ENCODE peak calls at places on chromosome 12, in ten cellular contexts. N is Caco-2; M is GM23338; P is cardiac muscle cell; X is adrenal gland; A is pancreas; F is naive thymus-derived CD4-positive, alpha-beta T cell; J is right lobe of liver; E is CD4-positive, alpha-beta memory T cell; Y is fibroblast of lung. G is an unnamed sample. For H3K4me1 and H3K27me3, the result is how much of the 10 kb centered on the place peaks cover.

GRCh38 chr12:96397756-96398421 is 2.4 kb downstream of the CDK17 start:
- DNase-seq in N (no peak), Y (peak), J (no peak), P (peak), A (no peak), M (no peak), F (no peak), E (no peak), X (no peak), G (no peak)

GRCh38 chr12:104956870-104957301 is 1.2 kb downstream of the SLC41A2 start:
- DNase-seq in J (no peak), A (no peak), M (no peak), N (no peak), E (no peak), Y (peak), X (no peak), P (peak), F (no peak), G (no peak)

GRCh38 chr12:107761502-107761904 is 566 bp upstream of the PRDM4 start:
- DNase-seq in M (peak), X (no peak), N (no peak), A (no peak), J (no peak), F (no peak), P (peak), Y (no peak), E (no peak), G (no peak)

GRCh38 chr12:59651230-59651920 is 55.5 kb downstream of the SLC16A7 start:
- DNase-seq in J (no peak), N (no peak), F (no peak), X (peak), E (no peak), A (no peak), P (peak), Y (peak), M (no peak), G (no peak)

GRCh38 chr12:80937391-80938238 is at the start of gene LIN7A:
- DNase-seq in X (peak), A (peak), J (peak), N (peak), Y (peak), M (peak), P (peak), F (no peak), E (no peak), G (peak)

GRCh38 chr12:24034894-24035293 is 85.4 kb upstream of the SOX5 start:
- DNase-seq in E (no peak), A (no peak), P (no peak), M (no peak), X (no peak), N (no peak), F (no peak), J (no peak), Y (no peak), G (no peak)

GRCh38 chr12:105319691-105320209 is 10.7 kb upstream of the C12orf75 start:
- DNase-seq in F (peak), M (peak), A (no peak), N (no peak), E (no peak), J (no peak), X (no peak), P (no peak), Y (no peak), G (no peak)

GRCh38 chr12:121501946-121502345 is 78.9 kb downstream of the KDM2B start:
- DNase-seq in F (no peak), A (no peak), Y (no peak), M (no peak), J (no peak), X (no peak), P (no peak), E (no peak), N (no peak), G (no peak)

GRCh38 chr12:22979854-22980253 is 354.9 kb downstream of the ETNK1 start:
- DNase-seq in Y (no peak), E (no peak), J (no peak), X (no peak), F (no peak), M (no peak), N (no peak), A (no peak), P (no peak), G (no peak)

DNA sequence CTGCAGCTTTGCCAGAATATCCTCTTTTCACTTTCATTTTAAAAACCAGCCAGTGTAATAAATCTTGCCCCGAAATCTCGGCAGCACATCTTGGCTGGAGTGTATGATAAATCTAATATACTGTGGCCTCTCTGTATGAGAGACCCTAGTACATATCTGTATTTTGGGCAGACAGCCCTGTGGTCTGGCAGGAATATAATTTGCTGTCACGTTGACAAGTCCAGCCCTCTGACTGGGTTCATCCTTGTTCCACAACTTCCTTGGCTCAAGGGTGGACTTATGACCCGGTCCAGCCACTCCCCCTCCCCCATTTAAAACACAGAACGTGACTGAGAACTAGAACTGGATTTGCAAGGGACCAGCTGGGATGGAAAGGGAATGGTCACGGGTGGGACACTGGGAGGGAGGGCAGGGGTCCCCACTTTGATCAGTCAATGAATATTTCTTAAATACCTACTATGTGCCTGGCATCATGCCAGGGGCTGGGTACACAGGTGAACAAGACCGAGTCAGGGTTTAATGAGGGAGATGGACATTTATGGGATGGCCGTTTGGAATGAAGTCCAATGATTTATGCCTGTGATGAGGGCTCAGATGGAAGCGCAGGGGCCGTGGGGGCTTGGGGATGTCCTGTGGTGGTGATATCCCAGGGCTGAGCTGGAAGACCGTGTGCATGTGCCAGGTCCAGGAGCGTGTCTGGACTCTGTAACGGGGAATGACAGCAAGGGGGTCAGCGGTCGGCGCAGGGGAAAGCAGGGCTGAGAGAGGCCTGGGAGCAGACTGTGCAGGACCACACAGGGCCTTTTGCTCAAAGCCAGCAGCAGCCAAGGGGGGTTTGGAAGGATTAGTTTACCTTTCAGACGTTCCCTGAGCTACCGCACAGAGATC is 190.5 kb downstream of the PHETA1 start:
- DNase-seq in Y (peak), E (no peak), J (no peak), X (peak), N (no peak), P (peak), A (no peak), M (no peak), F (no peak), G (no peak)
- H3K4me1 ChIP-seq in Y (under half), E (under half), J (under half), X (under half), N (under half), P (under half), A (under half), M (under half), F (under half), G (under half)

DNA sequence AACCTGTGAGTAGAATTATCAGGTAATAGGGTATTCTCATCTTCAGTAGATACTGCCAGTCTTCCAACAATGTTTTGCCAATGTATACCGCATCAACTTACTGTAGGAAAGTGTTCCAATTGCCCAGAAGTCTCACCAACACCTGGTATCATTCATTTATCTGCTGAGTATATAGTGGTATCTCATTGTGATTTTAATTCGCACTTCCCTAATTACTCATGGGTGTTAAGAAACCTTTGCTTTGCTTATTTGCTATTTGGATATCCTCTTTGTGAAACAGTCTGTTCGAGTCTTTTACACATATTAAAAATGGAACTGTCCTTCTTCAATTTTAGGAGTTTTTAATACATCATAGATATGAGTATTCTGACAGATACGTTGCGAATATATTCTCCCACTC is 6.1 kb downstream of the TM7SF3 start:
- DNase-seq in N (no peak), X (no peak), E (no peak), A (no peak), M (no peak), F (no peak), J (no peak), P (no peak), Y (no peak), G (no peak)
- H3K4me3 ChIP-seq in N (no peak), X (no peak), E (no peak), A (no peak), M (no peak), F (no peak), J (no peak), P (no peak), Y (no peak), G (no peak)

GRCh38 chr12:53972152-53972702 is 699 bp upstream of the HOXC11 start:
- DNase-seq in P (no peak), N (no peak), M (no peak), A (no peak), J (peak), F (no peak), Y (no peak), E (no peak), X (no peak), G (no peak)
- H3K27me3 ChIP-seq in P (half or more), N (under half), M (half or more), A (half or more), J (under half), F (under half), Y (half or more), E (half or more), X (half or more), G (under half)

GRCh38 chr12:55717397-55718007 is 1.7 kb downstream of the BLOC1S1 start:
- DNase-seq in F (no peak), M (no peak), A (no peak), X (no peak), J (no peak), Y (peak), N (no peak), P (no peak), E (no peak), G (peak)
- H3K4me1 ChIP-seq in F (under half), M (under half), A (under half), X (under half), J (under half), Y (half or more), N (under half), P (under half), E (under half), G (under half)

DNA sequence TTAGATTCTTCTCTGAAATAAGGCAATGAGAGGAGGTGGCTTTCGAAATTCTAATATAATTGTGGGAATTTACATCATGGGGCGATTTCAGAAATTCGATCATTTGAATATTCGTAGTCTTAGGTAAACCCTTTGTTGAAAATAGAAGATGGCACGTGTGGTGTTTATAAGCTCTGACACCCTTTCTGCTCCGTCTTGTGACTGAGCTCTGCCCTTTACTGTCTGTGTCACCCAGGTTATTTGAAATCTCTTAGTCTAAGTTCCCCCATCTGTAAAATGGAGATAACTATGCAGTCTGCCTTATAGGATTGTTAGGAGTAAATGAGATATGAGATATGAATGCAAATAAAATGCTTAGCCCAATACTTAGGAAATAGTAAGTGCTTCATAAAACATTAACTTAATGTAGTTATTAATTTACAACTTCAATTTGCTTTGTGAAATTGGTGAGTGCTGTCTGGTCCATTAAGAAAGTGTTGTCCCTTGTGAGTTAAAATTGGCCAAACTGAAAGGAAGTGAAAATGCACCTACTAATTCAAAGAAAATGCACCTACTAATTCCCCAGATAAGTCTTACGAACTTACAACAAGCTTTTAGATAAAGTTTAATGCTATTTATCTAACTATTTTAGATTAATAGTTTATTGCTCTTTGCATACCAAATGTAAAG is 1.6 kb downstream of the BMAL2 start:
- DNase-seq in F (no peak), A (no peak), Y (no peak), P (no peak), M (no peak), X (no peak), J (no peak), N (no peak), E (no peak), G (no peak)
- H3K4me3 ChIP-seq in F (no peak), A (no peak), Y (peak), P (peak), M (peak), X (no peak), J (peak), N (peak), E (no peak), G (peak)

GRCh38 chr12:7130791-7131501 is 775 bp downstream of the CLSTN3 start:
- DNase-seq in X (peak), N (peak), F (peak), Y (peak), J (peak), P (peak), E (peak), A (peak), M (peak), G (peak)
- H3K27me3 ChIP-seq in X (under half), N (under half), F (under half), Y (under half), J (under half), P (under half), E (under half), A (under half), M (under half), G (under half)

DNA sequence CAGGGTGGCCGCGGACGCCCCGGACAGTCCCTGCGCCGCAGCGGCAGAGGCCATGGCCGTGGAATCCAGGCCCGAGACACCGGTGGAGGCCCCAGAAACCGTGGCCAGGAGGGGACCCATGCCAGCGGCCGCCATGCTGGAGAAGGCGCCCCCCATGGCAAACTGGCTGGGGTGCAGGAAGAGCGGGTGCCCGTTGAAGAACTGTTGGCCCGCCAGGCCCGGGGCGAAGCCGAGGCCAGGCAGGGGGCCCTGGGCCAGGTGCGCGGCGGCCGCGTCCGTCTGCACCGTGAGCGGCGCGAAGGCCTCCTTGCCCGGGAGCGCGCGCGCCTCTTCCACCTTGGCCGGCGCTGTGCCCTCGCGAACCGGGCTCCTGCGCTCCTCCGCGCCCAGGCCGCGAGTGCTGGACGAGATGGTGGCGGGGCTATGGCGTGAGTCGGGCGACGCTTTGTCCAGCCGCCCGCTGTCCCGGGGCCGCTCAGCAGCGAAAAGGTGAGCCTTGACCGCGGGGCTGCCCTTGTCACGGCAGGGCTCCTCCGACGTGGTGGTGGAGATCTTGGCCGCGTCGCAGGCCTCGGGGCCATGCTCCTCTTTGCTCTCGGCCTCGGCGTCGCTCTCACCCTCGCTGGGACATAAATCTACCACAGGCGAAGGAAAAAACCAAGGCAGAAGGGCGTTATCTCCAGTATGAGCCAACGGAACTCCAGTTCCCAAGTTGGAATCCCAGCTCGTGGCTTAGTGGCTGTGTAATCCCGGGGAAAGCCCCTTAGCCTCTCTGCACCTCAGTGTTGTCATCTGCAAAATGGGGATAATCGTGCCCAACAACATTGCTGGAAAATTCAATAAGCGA is 9.6 kb downstream of the TBX3 start:
- DNase-seq in P (no peak), E (no peak), F (no peak), N (no peak), Y (peak), A (no peak), M (peak), J (no peak), X (peak), G (peak)
- H3K4me1 ChIP-seq in P (half or more), E (under half), F (under half), N (under half), Y (under half), A (under half), M (half or more), J (under half), X (half or more), G (under half)

DNA sequence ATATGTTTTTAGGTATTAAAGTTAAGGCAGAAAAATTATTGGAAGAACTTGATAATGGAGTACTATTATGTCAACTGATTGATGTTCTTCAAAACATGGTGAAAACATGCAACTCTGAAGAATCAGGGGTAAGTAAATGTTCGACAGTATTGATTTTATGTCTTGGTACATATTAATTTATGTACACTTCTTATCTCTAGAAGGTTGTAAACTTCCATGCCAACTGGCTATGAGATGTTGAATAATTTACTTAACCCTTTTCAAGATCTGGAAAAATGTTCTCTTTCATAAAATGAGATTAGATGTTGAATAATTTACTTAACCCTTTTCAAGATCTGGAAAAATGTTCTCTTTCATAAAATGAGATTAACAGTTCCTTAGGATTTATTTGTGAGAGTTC is 28.1 kb downstream of the GAS2L3 start:
- DNase-seq in X (no peak), N (no peak), E (no peak), J (no peak), Y (no peak), F (no peak), P (no peak), M (no peak), A (no peak), G (no peak)
- H3K4me3 ChIP-seq in X (no peak), N (no peak), E (no peak), J (no peak), Y (no peak), F (no peak), P (no peak), M (no peak), A (no peak), G (no peak)

DNA sequence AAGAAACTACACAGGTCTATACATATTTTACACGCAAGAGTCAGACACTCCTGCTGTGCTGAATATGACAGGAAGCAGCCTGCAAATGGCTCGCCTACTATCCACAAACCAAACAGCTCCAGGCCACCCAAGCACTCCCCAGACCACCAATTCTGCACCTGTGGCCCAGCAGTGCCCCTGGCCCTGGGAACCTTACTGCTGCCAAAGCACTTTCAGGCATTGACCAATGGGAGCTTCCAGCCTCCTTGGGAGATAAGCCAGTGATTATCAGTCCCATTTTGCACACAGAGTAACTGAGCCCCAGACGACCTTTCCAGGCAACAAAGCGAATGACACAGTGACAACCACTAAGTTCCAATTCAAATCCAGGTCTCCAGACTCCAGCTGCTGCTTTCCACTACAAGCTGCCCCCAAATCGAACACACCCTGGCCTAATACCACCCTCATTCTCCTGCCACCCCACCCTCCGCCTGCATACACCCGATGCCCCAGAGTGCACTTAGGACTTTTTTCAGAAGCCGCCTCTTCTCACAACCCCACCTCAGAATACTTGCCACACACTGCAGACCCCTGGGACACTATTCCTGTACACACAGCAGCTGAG is 126.2 kb upstream of the PRMT8 start:
- DNase-seq in J (no peak), A (no peak), Y (no peak), F (no peak), X (no peak), E (no peak), M (no peak), P (no peak), N (no peak), G (no peak)
- H3K27me3 ChIP-seq in J (under half), A (under half), Y (under half), F (under half), X (under half), E (under half), M (under half), P (half or more), N (under half), G (under half)